ENCODE peak calls at places on chromosome 1, in eight cellular contexts. B is heart left ventricle, V is astrocyte, D is brain microvascular endothelial cell, U is heart right ventricle, W is left ventricle myocardium superior, J is NCI-H1436, N is AG08395. L is an unnamed sample.

GRCh38 chr1:203320546-203321272 is 15.4 kb downstream of the BTG2 start:
- DNase-seq in W (peak), B (peak), V (peak), J (peak), N (peak), D (no peak), U (peak), L (peak)

GRCh38 chr1:234591131-234591530 is 18.8 kb downstream of the IRF2BP2 start:
- DNase-seq in B (no peak), N (no peak), V (no peak), W (no peak), U (no peak), D (no peak), J (no peak), L (no peak)

GRCh38 chr1:94130851-94131595 is 10.1 kb upstream of the ABCA4 start:
- DNase-seq in U (no peak), B (no peak), D (peak), J (no peak), V (peak), W (no peak), N (peak), L (no peak)

GRCh38 chr1:154431586-154432373 is 26.6 kb downstream of the IL6R start:
- DNase-seq in B (no peak), W (no peak), J (no peak), N (peak), U (no peak), D (peak), V (peak), L (peak)

GRCh38 chr1:213987876-213988638 is at the start of gene PROX1:
- DNase-seq in V (peak), W (peak), N (peak), B (peak), D (peak), U (peak), J (peak), L (no peak)

GRCh38 chr1:226632922-226633351 is 84.4 kb downstream of the STUM start:
- DNase-seq in U (no peak), D (no peak), J (no peak), V (no peak), B (no peak), W (peak), N (no peak), L (peak)

GRCh38 chr1:99552215-99552614 is 93.7 kb upstream of the PALMD start:
- DNase-seq in V (no peak), N (no peak), W (no peak), B (no peak), U (no peak), D (no peak), J (no peak), L (no peak)

GRCh38 chr1:159756397-159756796 is 24.4 kb upstream of the DUSP23 start:
- DNase-seq in N (peak), B (no peak), J (no peak), D (no peak), W (no peak), U (no peak), V (no peak), L (peak)

GRCh38 chr1:170010443-170010842 is 64.1 kb downstream of the KIFAP3 start:
- DNase-seq in U (peak), D (peak), V (peak), N (peak), J (peak), B (peak), W (no peak), L (peak)

GRCh38 chr1:9065213-9065751 is 4.2 kb downstream of the SLC2A5 start:
- DNase-seq in N (no peak), J (no peak), V (no peak), U (no peak), W (no peak), D (no peak), B (no peak), L (no peak)

GRCh38 chr1:17471393-17471792 is 31.9 kb upstream of the RCC2 start:
- DNase-seq in D (no peak), W (no peak), J (no peak), V (no peak), N (no peak), U (no peak), B (no peak), L (no peak)

GRCh38 chr1:180234369-180235076 is 4.5 kb downstream of the LHX4 start:
- DNase-seq in N (no peak), D (no peak), B (no peak), V (no peak), U (no peak), J (no peak), W (no peak), L (no peak)

GRCh38 chr1:109785446-109786106 is 21.9 kb upstream of the EPS8L3 start:
- DNase-seq in V (no peak), N (no peak), U (no peak), B (no peak), D (no peak), J (no peak), W (no peak), L (no peak)

GRCh38 chr1:89044970-89045695 is 19.9 kb downstream of the GBP1 start:
- DNase-seq in D (no peak), V (no peak), W (no peak), J (no peak), U (no peak), B (no peak), N (no peak), L (no peak)

GRCh38 chr1:24380508-24380907 is 33.1 kb downstream of the STPG1 start:
- DNase-seq in J (no peak), V (no peak), N (no peak), W (no peak), U (no peak), B (no peak), D (no peak), L (no peak)

GRCh38 chr1:24118410-24119242 is 6.7 kb upstream of the MYOM3 start:
- DNase-seq in N (no peak), V (no peak), B (no peak), U (no peak), W (no peak), D (no peak), J (no peak), L (no peak)